ENCODE peak calls at places on chromosome 10, in seven cellular contexts. One of them, this sample, is unnamed.

GRCh38 chr10:86689146-86689545 is 20.8 kb downstream of the LDB3 start:
- DNase-seq in left ventricle myocardium inferior: no peak
- DNase-seq in effector memory CD4-positive, alpha-beta T cell: no peak
- DNase-seq in lung: no peak
- DNase-seq in transverse colon: no peak
- DNase-seq in endodermal cell: no peak
- DNase-seq in CD8-positive, alpha-beta memory T cell: no peak
- DNase-seq in this sample: no peak

GRCh38 chr10:43390791-43391190 is 18.2 kb downstream of the HNRNPF start:
- DNase-seq in endodermal cell: peak; percentile 71
- DNase-seq in left ventricle myocardium inferior: no peak
- DNase-seq in lung: no peak
- DNase-seq in transverse colon: no peak
- DNase-seq in CD8-positive, alpha-beta memory T cell: peak; percentile 61
- DNase-seq in effector memory CD4-positive, alpha-beta T cell: peak; percentile 15
- DNase-seq in this sample: no peak

GRCh38 chr10:117970962-117971361 is 75.8 kb downstream of the RAB11FIP2 start:
- DNase-seq in lung: no peak
- DNase-seq in endodermal cell: no peak
- DNase-seq in transverse colon: no peak
- DNase-seq in left ventricle myocardium inferior: no peak
- DNase-seq in CD8-positive, alpha-beta memory T cell: no peak
- DNase-seq in effector memory CD4-positive, alpha-beta T cell: no peak
- DNase-seq in this sample: no peak

GRCh38 chr10:87575851-87576250 is 71.2 kb downstream of the MINPP1 start:
- DNase-seq in CD8-positive, alpha-beta memory T cell: no peak
- DNase-seq in left ventricle myocardium inferior: no peak
- DNase-seq in lung: no peak
- DNase-seq in transverse colon: no peak
- DNase-seq in effector memory CD4-positive, alpha-beta T cell: no peak
- DNase-seq in endodermal cell: no peak
- DNase-seq in this sample: no peak

GRCh38 chr10:84352251-84352842 is 24.0 kb downstream of the CCSER2 start:
- DNase-seq in left ventricle myocardium inferior: no peak
- DNase-seq in endodermal cell: peak; percentile 90
- DNase-seq in CD8-positive, alpha-beta memory T cell: peak; percentile 83
- DNase-seq in lung: peak; percentile 60
- DNase-seq in effector memory CD4-positive, alpha-beta T cell: peak; percentile 21
- DNase-seq in transverse colon: peak; percentile 72
- DNase-seq in this sample: peak; percentile 60

GRCh38 chr10:12796431-12797185 is 204.9 kb downstream of the CCDC3 start:
- DNase-seq in endodermal cell: no peak
- DNase-seq in transverse colon: no peak
- DNase-seq in CD8-positive, alpha-beta memory T cell: no peak
- DNase-seq in left ventricle myocardium inferior: no peak
- DNase-seq in effector memory CD4-positive, alpha-beta T cell: no peak
- DNase-seq in lung: no peak
- DNase-seq in this sample: no peak

GRCh38 chr10:62063795-62064472 is 162.4 kb downstream of the ARID5B start:
- DNase-seq in CD8-positive, alpha-beta memory T cell: no peak
- DNase-seq in lung: no peak
- DNase-seq in effector memory CD4-positive, alpha-beta T cell: no peak
- DNase-seq in endodermal cell: no peak
- DNase-seq in transverse colon: no peak
- DNase-seq in left ventricle myocardium inferior: no peak
- DNase-seq in this sample: no peak

GRCh38 chr10:95181731-95182130 is 12.3 kb upstream of the ACSM6 start:
- DNase-seq in lung: no peak
- DNase-seq in CD8-positive, alpha-beta memory T cell: no peak
- DNase-seq in endodermal cell: no peak
- DNase-seq in left ventricle myocardium inferior: no peak
- DNase-seq in transverse colon: no peak
- DNase-seq in effector memory CD4-positive, alpha-beta T cell: no peak
- DNase-seq in this sample: no peak

GRCh38 chr10:80191589-80192270 is 13.6 kb downstream of the ANXA11 start:
- DNase-seq in CD8-positive, alpha-beta memory T cell: no peak
- DNase-seq in lung: no peak
- DNase-seq in effector memory CD4-positive, alpha-beta T cell: no peak
- DNase-seq in left ventricle myocardium inferior: no peak
- DNase-seq in transverse colon: peak; percentile 89
- DNase-seq in endodermal cell: no peak
- DNase-seq in this sample: no peak

GRCh38 chr10:3043512-3044368 is 23.6 kb upstream of the PFKP start:
- DNase-seq in transverse colon: peak; percentile 72
- DNase-seq in effector memory CD4-positive, alpha-beta T cell: no peak
- DNase-seq in CD8-positive, alpha-beta memory T cell: no peak
- DNase-seq in left ventricle myocardium inferior: peak; percentile 52
- DNase-seq in endodermal cell: peak; percentile 89
- DNase-seq in lung: peak; percentile 61
- DNase-seq in this sample: peak; percentile 71

GRCh38 chr10:129864601-129865126 is 99.4 kb downstream of the EBF3 start:
- DNase-seq in left ventricle myocardium inferior: no peak
- DNase-seq in effector memory CD4-positive, alpha-beta T cell: no peak
- DNase-seq in lung: no peak
- DNase-seq in endodermal cell: no peak
- DNase-seq in CD8-positive, alpha-beta memory T cell: peak; percentile 18
- DNase-seq in transverse colon: no peak
- DNase-seq in this sample: no peak

GRCh38 chr10:26697922-26698608 is 564 bp downstream of the PDSS1 start:
- DNase-seq in effector memory CD4-positive, alpha-beta T cell: no peak
- DNase-seq in endodermal cell: peak; percentile 51
- DNase-seq in left ventricle myocardium inferior: no peak
- DNase-seq in lung: no peak
- DNase-seq in CD8-positive, alpha-beta memory T cell: no peak
- DNase-seq in transverse colon: no peak
- DNase-seq in this sample: no peak

GRCh38 chr10:90344226-90344625 is 513.6 kb downstream of the HTR7 start:
- DNase-seq in effector memory CD4-positive, alpha-beta T cell: no peak
- DNase-seq in endodermal cell: no peak
- DNase-seq in left ventricle myocardium inferior: no peak
- DNase-seq in transverse colon: no peak
- DNase-seq in lung: no peak
- DNase-seq in CD8-positive, alpha-beta memory T cell: no peak
- DNase-seq in this sample: no peak

GRCh38 chr10:104515670-104516199 is 125.4 kb upstream of the SORCS3 start:
- DNase-seq in CD8-positive, alpha-beta memory T cell: no peak
- DNase-seq in endodermal cell: peak; percentile 90
- DNase-seq in left ventricle myocardium inferior: no peak
- DNase-seq in effector memory CD4-positive, alpha-beta T cell: no peak
- DNase-seq in lung: no peak
- DNase-seq in transverse colon: no peak
- DNase-seq in this sample: no peak

DNA sequence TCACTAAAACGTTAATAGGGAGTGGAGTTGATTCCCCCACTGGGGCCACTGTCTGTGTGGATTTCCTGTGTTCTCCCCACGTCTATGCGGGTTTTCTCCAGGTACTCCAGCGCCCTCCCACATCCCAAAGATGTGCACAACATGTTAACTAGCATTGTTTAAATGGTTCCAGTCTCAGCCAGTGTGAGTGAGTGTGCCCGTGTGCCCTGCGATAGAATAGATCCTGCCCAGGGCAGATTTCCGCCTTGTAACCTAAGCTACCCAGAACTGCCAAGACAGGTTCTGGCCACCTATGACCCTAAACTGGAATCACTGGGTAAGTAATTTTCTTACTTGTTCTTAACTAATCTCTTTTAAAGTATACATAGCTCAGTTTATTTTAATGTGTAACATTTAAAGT is 58.5 kb downstream of the CCDC6 start:
- DNase-seq in endodermal cell: peak; percentile 69
- DNase-seq in left ventricle myocardium inferior: no peak
- DNase-seq in lung: no peak
- DNase-seq in transverse colon: no peak
- DNase-seq in effector memory CD4-positive, alpha-beta T cell: no peak
- DNase-seq in CD8-positive, alpha-beta memory T cell: no peak
- DNase-seq in this sample: no peak
- H3K27ac ChIP-seq in endodermal cell: no peak overlapping the region
- H3K27ac ChIP-seq in left ventricle myocardium inferior: no peak overlapping the region
- H3K27ac ChIP-seq in lung: no peak overlapping the region
- H3K27ac ChIP-seq in transverse colon: no peak overlapping the region
- H3K27ac ChIP-seq in effector memory CD4-positive, alpha-beta T cell: no peak overlapping the region
- H3K27ac ChIP-seq in CD8-positive, alpha-beta memory T cell: no peak overlapping the region
- H3K27ac ChIP-seq in this sample: no peak overlapping the region

GRCh38 chr10:6514180-6514579 is 65.9 kb downstream of the PRKCQ start:
- DNase-seq in transverse colon: no peak
- DNase-seq in left ventricle myocardium inferior: no peak
- DNase-seq in endodermal cell: no peak
- DNase-seq in CD8-positive, alpha-beta memory T cell: no peak
- DNase-seq in effector memory CD4-positive, alpha-beta T cell: no peak
- DNase-seq in lung: no peak
- DNase-seq in this sample: no peak
- H3K4me1 ChIP-seq in transverse colon: no peaks in the 10 kb centered on the region
- H3K4me1 ChIP-seq in left ventricle myocardium inferior: no peaks in the 10 kb centered on the region
- H3K4me1 ChIP-seq in endodermal cell: peaks cover 7% of the 10 kb centered on the region
- H3K4me1 ChIP-seq in CD8-positive, alpha-beta memory T cell: peaks cover 48% of the 10 kb centered on the region
- H3K4me1 ChIP-seq in effector memory CD4-positive, alpha-beta T cell: peaks cover 30% of the 10 kb centered on the region
- H3K4me1 ChIP-seq in lung: no peaks in the 10 kb centered on the region
- H3K4me1 ChIP-seq in this sample: no peaks in the 10 kb centered on the region

GRCh38 chr10:45421231-45422097 is 47.4 kb downstream of the ALOX5 start:
- DNase-seq in CD8-positive, alpha-beta memory T cell: no peak
- DNase-seq in lung: no peak
- DNase-seq in effector memory CD4-positive, alpha-beta T cell: no peak
- DNase-seq in endodermal cell: peak; percentile 35
- DNase-seq in transverse colon: peak; percentile 58
- DNase-seq in left ventricle myocardium inferior: no peak
- DNase-seq in this sample: no peak
- H3K27ac ChIP-seq in CD8-positive, alpha-beta memory T cell: peak overlapping the region; percentile 39
- H3K27ac ChIP-seq in lung: peak overlapping the region; percentile 4
- H3K27ac ChIP-seq in effector memory CD4-positive, alpha-beta T cell: peak overlapping the region; percentile 86
- H3K27ac ChIP-seq in endodermal cell: no peak overlapping the region
- H3K27ac ChIP-seq in transverse colon: peak overlapping the region; percentile 83
- H3K27ac ChIP-seq in left ventricle myocardium inferior: peak overlapping the region; percentile 94
- H3K27ac ChIP-seq in this sample: no peak overlapping the region

DNA sequence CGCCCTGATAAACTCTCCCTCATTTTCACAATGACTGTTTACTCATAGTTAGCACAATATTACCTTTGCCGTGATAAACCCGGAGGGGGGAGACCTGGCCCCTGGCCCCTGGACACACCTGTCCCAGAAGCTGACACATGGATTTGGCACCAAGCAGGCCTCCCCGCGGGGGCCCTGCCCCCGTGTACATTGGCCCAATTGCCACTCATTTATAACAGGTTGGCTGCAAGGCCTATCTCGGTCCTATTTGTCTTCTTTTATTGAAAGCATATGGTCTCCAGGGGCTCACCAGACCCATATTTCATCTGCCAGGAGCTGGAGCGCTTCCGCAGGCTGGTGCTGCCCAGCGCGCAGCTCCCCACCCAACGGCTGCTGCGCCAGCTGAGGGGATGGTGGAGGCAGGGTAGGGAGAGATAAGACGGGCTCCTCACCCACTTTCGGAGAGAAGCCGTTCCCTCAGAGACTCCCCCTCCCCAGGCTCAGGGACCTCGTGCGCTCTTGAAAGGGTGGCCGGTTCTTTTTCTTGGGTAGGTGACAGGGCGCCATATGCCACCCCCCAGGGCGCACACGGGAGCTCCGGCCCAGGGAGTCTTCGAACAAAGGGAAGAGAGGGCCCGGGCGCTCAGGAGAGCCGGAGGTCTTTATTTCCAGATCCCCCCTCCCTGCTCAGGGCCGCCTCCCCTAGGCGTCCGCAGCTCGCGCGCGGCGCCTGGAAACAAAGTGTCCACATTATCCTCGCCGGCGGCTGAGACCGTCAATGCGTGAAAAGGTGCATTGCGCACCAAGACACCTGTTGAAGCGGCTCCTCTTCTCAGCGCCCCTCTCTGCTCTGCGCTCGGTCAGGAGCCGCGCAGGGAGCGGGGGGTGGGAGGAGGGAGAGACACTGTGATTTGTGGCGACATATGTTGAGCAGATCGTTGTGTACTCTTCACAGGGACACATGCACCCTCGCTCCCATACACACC is 4.3 kb upstream of the NEUROG3 start:
- DNase-seq in CD8-positive, alpha-beta memory T cell: no peak
- DNase-seq in left ventricle myocardium inferior: no peak
- DNase-seq in endodermal cell: peak; percentile 60
- DNase-seq in lung: no peak
- DNase-seq in transverse colon: no peak
- DNase-seq in effector memory CD4-positive, alpha-beta T cell: no peak
- DNase-seq in this sample: no peak
- H3K4me1 ChIP-seq in CD8-positive, alpha-beta memory T cell: peaks cover 20% of the 10 kb centered on the region
- H3K4me1 ChIP-seq in left ventricle myocardium inferior: peaks cover 22% of the 10 kb centered on the region
- H3K4me1 ChIP-seq in endodermal cell: no peaks in the 10 kb centered on the region
- H3K4me1 ChIP-seq in lung: no peaks in the 10 kb centered on the region
- H3K4me1 ChIP-seq in transverse colon: peaks cover 11% of the 10 kb centered on the region
- H3K4me1 ChIP-seq in effector memory CD4-positive, alpha-beta T cell: peaks cover 21% of the 10 kb centered on the region
- H3K4me1 ChIP-seq in this sample: peaks cover 16% of the 10 kb centered on the region

DNA sequence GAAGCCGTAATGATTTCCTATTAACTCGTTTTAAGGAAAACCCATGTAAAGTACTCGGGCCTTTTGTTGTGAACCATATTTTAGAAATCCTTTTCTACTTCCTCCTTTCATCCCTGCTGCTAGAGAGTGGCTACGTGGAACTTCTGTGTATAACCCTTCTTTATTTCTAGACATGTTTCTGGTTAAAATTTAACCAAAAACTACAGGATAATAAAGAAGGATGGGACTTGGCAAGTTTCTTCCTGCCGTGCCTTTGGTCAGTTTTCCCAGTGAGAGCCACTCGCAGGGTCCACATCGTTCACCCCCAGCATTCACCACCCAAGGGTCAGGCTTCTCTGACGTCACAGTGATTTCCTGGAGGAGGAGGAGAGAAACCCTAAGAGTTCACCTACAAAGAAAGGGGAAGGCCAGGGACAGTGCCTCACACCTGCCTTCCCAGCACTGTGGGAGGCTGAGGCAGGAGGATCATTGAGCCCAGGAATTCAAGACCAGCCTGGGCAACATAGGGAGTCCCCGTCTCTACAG is 45.3 kb downstream of the NKX6-2 start:
- DNase-seq in transverse colon: peak; percentile 31
- DNase-seq in lung: no peak
- DNase-seq in effector memory CD4-positive, alpha-beta T cell: no peak
- DNase-seq in left ventricle myocardium inferior: no peak
- DNase-seq in CD8-positive, alpha-beta memory T cell: no peak
- DNase-seq in endodermal cell: no peak
- DNase-seq in this sample: no peak
- H3K27ac ChIP-seq in transverse colon: peak overlapping the region; percentile 61
- H3K27ac ChIP-seq in lung: no peak overlapping the region
- H3K27ac ChIP-seq in effector memory CD4-positive, alpha-beta T cell: no peak overlapping the region
- H3K27ac ChIP-seq in left ventricle myocardium inferior: no peak overlapping the region
- H3K27ac ChIP-seq in CD8-positive, alpha-beta memory T cell: no peak overlapping the region
- H3K27ac ChIP-seq in endodermal cell: no peak overlapping the region
- H3K27ac ChIP-seq in this sample: no peak overlapping the region

DNA sequence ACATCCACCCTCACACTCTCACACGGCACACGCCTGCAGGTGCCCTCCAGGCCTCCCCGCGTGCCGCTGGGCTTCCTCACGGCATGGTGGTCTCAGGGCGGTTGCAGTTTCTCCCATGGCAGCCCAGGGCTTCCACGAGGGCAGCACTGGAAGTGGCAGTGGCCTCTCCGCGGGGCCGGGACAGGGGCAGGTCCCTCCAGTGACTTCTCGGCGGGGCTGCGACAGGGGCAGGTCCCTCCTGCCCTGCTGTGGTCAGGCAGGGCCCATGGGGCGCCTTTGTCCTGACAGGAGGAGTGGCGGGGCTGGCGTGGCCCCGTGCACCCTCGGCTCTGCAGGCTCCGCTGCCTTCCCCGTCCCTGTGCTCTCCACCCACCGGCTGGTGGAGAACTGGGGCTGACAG is 19.0 kb downstream of the PWWP2B start:
- DNase-seq in lung: no peak
- DNase-seq in CD8-positive, alpha-beta memory T cell: no peak
- DNase-seq in transverse colon: no peak
- DNase-seq in effector memory CD4-positive, alpha-beta T cell: no peak
- DNase-seq in left ventricle myocardium inferior: no peak
- DNase-seq in endodermal cell: no peak
- DNase-seq in this sample: no peak
- H3K4me1 ChIP-seq in lung: no peaks in the 10 kb centered on the region
- H3K4me1 ChIP-seq in CD8-positive, alpha-beta memory T cell: peaks cover 10% of the 10 kb centered on the region
- H3K4me1 ChIP-seq in transverse colon: peaks cover 82% of the 10 kb centered on the region
- H3K4me1 ChIP-seq in effector memory CD4-positive, alpha-beta T cell: peaks cover 7% of the 10 kb centered on the region
- H3K4me1 ChIP-seq in left ventricle myocardium inferior: peaks cover 74% of the 10 kb centered on the region
- H3K4me1 ChIP-seq in endodermal cell: peaks cover 9% of the 10 kb centered on the region
- H3K4me1 ChIP-seq in this sample: peaks cover 19% of the 10 kb centered on the region

This sample was measured in iPS DF 6.9.